ENCODE peak calls at places on chromosomes 16 and 17, in five cellular contexts. One of them, this sample, is unnamed.

GRCh38 chr16:84947996-84948854 is 63.1 kb downstream of the ZDHHC7 start:
- DNase-seq in stimulated activated CD8-positive, alpha-beta memory T cell treated with anti-CD3 and anti-CD28 coated beads, Interleukin-12 subunit alpha, Interleukin-12 subunit beta, amount 100 ng/mL, for 1 hour: no peak
- DNase-seq in endothelial cell: no peak
- DNase-seq in astrocyte: no peak
- DNase-seq in GM23248: no peak
- DNase-seq in this sample: no peak

GRCh38 chr17:53462393-53462811 is 360.3 kb upstream of the KIF2B start:
- DNase-seq in stimulated activated CD8-positive, alpha-beta memory T cell treated with anti-CD3 and anti-CD28 coated beads, Interleukin-12 subunit alpha, Interleukin-12 subunit beta, amount 100 ng/mL, for 1 hour: no peak
- DNase-seq in endothelial cell: no peak
- DNase-seq in astrocyte: peak
- DNase-seq in GM23248: no peak
- DNase-seq in this sample: no peak

GRCh38 chr17:40069751-40070643 is 7.2 kb downstream of the THRA start:
- DNase-seq in stimulated activated CD8-positive, alpha-beta memory T cell treated with anti-CD3 and anti-CD28 coated beads, Interleukin-12 subunit alpha, Interleukin-12 subunit beta, amount 100 ng/mL, for 1 hour: no peak
- DNase-seq in endothelial cell: no peak
- DNase-seq in astrocyte: peak
- DNase-seq in GM23248: peak
- DNase-seq in this sample: peak

GRCh38 chr17:50675627-50676026 is 32.1 kb downstream of the ANKRD40 start:
- DNase-seq in stimulated activated CD8-positive, alpha-beta memory T cell treated with anti-CD3 and anti-CD28 coated beads, Interleukin-12 subunit alpha, Interleukin-12 subunit beta, amount 100 ng/mL, for 1 hour: no peak
- DNase-seq in endothelial cell: no peak
- DNase-seq in astrocyte: no peak
- DNase-seq in GM23248: no peak
- DNase-seq in this sample: no peak

GRCh38 chr17:35341465-35341992 is 31.9 kb downstream of the SLFN11 start:
- DNase-seq in stimulated activated CD8-positive, alpha-beta memory T cell treated with anti-CD3 and anti-CD28 coated beads, Interleukin-12 subunit alpha, Interleukin-12 subunit beta, amount 100 ng/mL, for 1 hour: no peak
- DNase-seq in endothelial cell: no peak
- DNase-seq in astrocyte: no peak
- DNase-seq in GM23248: no peak
- DNase-seq in this sample: no peak

GRCh38 chr16:28549301-28549899 is 4.3 kb upstream of the SGF29 start:
- DNase-seq in stimulated activated CD8-positive, alpha-beta memory T cell treated with anti-CD3 and anti-CD28 coated beads, Interleukin-12 subunit alpha, Interleukin-12 subunit beta, amount 100 ng/mL, for 1 hour: no peak
- DNase-seq in endothelial cell: no peak
- DNase-seq in astrocyte: no peak
- DNase-seq in GM23248: peak
- DNase-seq in this sample: no peak

GRCh38 chr16:53651357-53651756 is 52.3 kb downstream of the RPGRIP1L start:
- DNase-seq in stimulated activated CD8-positive, alpha-beta memory T cell treated with anti-CD3 and anti-CD28 coated beads, Interleukin-12 subunit alpha, Interleukin-12 subunit beta, amount 100 ng/mL, for 1 hour: no peak
- DNase-seq in endothelial cell: no peak
- DNase-seq in astrocyte: no peak
- DNase-seq in GM23248: no peak
- DNase-seq in this sample: no peak

GRCh38 chr17:56176101-56176500 is 22.8 kb downstream of the ANKFN1 start:
- DNase-seq in stimulated activated CD8-positive, alpha-beta memory T cell treated with anti-CD3 and anti-CD28 coated beads, Interleukin-12 subunit alpha, Interleukin-12 subunit beta, amount 100 ng/mL, for 1 hour: no peak
- DNase-seq in endothelial cell: no peak
- DNase-seq in astrocyte: peak
- DNase-seq in GM23248: peak
- DNase-seq in this sample: no peak

GRCh38 chr16:84553873-84554399 is 49.5 kb upstream of the MEAK7 start:
- DNase-seq in stimulated activated CD8-positive, alpha-beta memory T cell treated with anti-CD3 and anti-CD28 coated beads, Interleukin-12 subunit alpha, Interleukin-12 subunit beta, amount 100 ng/mL, for 1 hour: no peak
- DNase-seq in endothelial cell: no peak
- DNase-seq in astrocyte: no peak
- DNase-seq in GM23248: no peak
- DNase-seq in this sample: no peak

GRCh38 chr16:8963825-8964441 is at the start of gene USP7:
- DNase-seq in stimulated activated CD8-positive, alpha-beta memory T cell treated with anti-CD3 and anti-CD28 coated beads, Interleukin-12 subunit alpha, Interleukin-12 subunit beta, amount 100 ng/mL, for 1 hour: peak
- DNase-seq in endothelial cell: peak
- DNase-seq in astrocyte: peak
- DNase-seq in GM23248: peak
- DNase-seq in this sample: peak

GRCh38 chr17:17645961-17646360 is 35.3 kb upstream of the RAI1 start:
- DNase-seq in stimulated activated CD8-positive, alpha-beta memory T cell treated with anti-CD3 and anti-CD28 coated beads, Interleukin-12 subunit alpha, Interleukin-12 subunit beta, amount 100 ng/mL, for 1 hour: no peak
- DNase-seq in endothelial cell: no peak
- DNase-seq in astrocyte: peak
- DNase-seq in GM23248: peak
- DNase-seq in this sample: no peak

GRCh38 chr17:73432624-73433190 is 120.9 kb upstream of the CDC42EP4 start:
- DNase-seq in stimulated activated CD8-positive, alpha-beta memory T cell treated with anti-CD3 and anti-CD28 coated beads, Interleukin-12 subunit alpha, Interleukin-12 subunit beta, amount 100 ng/mL, for 1 hour: no peak
- DNase-seq in endothelial cell: no peak
- DNase-seq in astrocyte: no peak
- DNase-seq in GM23248: no peak
- DNase-seq in this sample: no peak

GRCh38 chr16:56121156-56121500 is 70.2 kb upstream of the GNAO1 start:
- DNase-seq in stimulated activated CD8-positive, alpha-beta memory T cell treated with anti-CD3 and anti-CD28 coated beads, Interleukin-12 subunit alpha, Interleukin-12 subunit beta, amount 100 ng/mL, for 1 hour: no peak
- DNase-seq in endothelial cell: no peak
- DNase-seq in astrocyte: no peak
- DNase-seq in GM23248: no peak
- DNase-seq in this sample: no peak

GRCh38 chr17:57892820-57893595 is 43.2 kb upstream of the MRPS23 start:
- DNase-seq in stimulated activated CD8-positive, alpha-beta memory T cell treated with anti-CD3 and anti-CD28 coated beads, Interleukin-12 subunit alpha, Interleukin-12 subunit beta, amount 100 ng/mL, for 1 hour: no peak
- DNase-seq in endothelial cell: no peak
- DNase-seq in astrocyte: peak
- DNase-seq in GM23248: peak
- DNase-seq in this sample: peak

GRCh38 chr16:70702624-70703023 is 16.8 kb upstream of the MTSS2 start:
- DNase-seq in stimulated activated CD8-positive, alpha-beta memory T cell treated with anti-CD3 and anti-CD28 coated beads, Interleukin-12 subunit alpha, Interleukin-12 subunit beta, amount 100 ng/mL, for 1 hour: no peak
- DNase-seq in endothelial cell: no peak
- DNase-seq in astrocyte: no peak
- DNase-seq in GM23248: no peak
- DNase-seq in this sample: no peak

GRCh38 chr17:81065500-81065899 is 30.5 kb downstream of the BAIAP2 start:
- DNase-seq in stimulated activated CD8-positive, alpha-beta memory T cell treated with anti-CD3 and anti-CD28 coated beads, Interleukin-12 subunit alpha, Interleukin-12 subunit beta, amount 100 ng/mL, for 1 hour: no peak
- DNase-seq in endothelial cell: no peak
- DNase-seq in astrocyte: no peak
- DNase-seq in GM23248: no peak
- DNase-seq in this sample: no peak

GRCh38 chr16:85377388-85378144 is 235.6 kb upstream of the GSE1 start:
- DNase-seq in stimulated activated CD8-positive, alpha-beta memory T cell treated with anti-CD3 and anti-CD28 coated beads, Interleukin-12 subunit alpha, Interleukin-12 subunit beta, amount 100 ng/mL, for 1 hour: no peak
- DNase-seq in endothelial cell: no peak
- DNase-seq in astrocyte: no peak
- DNase-seq in GM23248: no peak
- DNase-seq in this sample: peak

GRCh38 chr17:80774643-80775281 is 216.9 kb upstream of the CHMP6 start:
- DNase-seq in stimulated activated CD8-positive, alpha-beta memory T cell treated with anti-CD3 and anti-CD28 coated beads, Interleukin-12 subunit alpha, Interleukin-12 subunit beta, amount 100 ng/mL, for 1 hour: no peak
- DNase-seq in endothelial cell: no peak
- DNase-seq in astrocyte: no peak
- DNase-seq in GM23248: no peak
- DNase-seq in this sample: no peak

GRCh38 chr16:11964761-11965539 is at the start of gene TNFRSF17:
- DNase-seq in stimulated activated CD8-positive, alpha-beta memory T cell treated with anti-CD3 and anti-CD28 coated beads, Interleukin-12 subunit alpha, Interleukin-12 subunit beta, amount 100 ng/mL, for 1 hour: no peak
- DNase-seq in endothelial cell: no peak
- DNase-seq in astrocyte: no peak
- DNase-seq in GM23248: peak
- DNase-seq in this sample: no peak

GRCh38 chr16:80684136-80684765 is 120.1 kb downstream of the CDYL2 start:
- DNase-seq in stimulated activated CD8-positive, alpha-beta memory T cell treated with anti-CD3 and anti-CD28 coated beads, Interleukin-12 subunit alpha, Interleukin-12 subunit beta, amount 100 ng/mL, for 1 hour: no peak
- DNase-seq in endothelial cell: no peak
- DNase-seq in astrocyte: no peak
- DNase-seq in GM23248: no peak
- DNase-seq in this sample: no peak

GRCh38 chr17:82241183-82241925 is 12.5 kb downstream of the SLC16A3 start:
- DNase-seq in stimulated activated CD8-positive, alpha-beta memory T cell treated with anti-CD3 and anti-CD28 coated beads, Interleukin-12 subunit alpha, Interleukin-12 subunit beta, amount 100 ng/mL, for 1 hour: no peak
- DNase-seq in endothelial cell: no peak
- DNase-seq in astrocyte: peak
- DNase-seq in GM23248: peak
- DNase-seq in this sample: peak

GRCh38 chr16:85984947-85985451 is 86.0 kb downstream of the IRF8 start:
- DNase-seq in stimulated activated CD8-positive, alpha-beta memory T cell treated with anti-CD3 and anti-CD28 coated beads, Interleukin-12 subunit alpha, Interleukin-12 subunit beta, amount 100 ng/mL, for 1 hour: no peak
- DNase-seq in endothelial cell: no peak
- DNase-seq in astrocyte: no peak
- DNase-seq in GM23248: no peak
- DNase-seq in this sample: no peak

GRCh38 chr17:76997981-76998531 is 129.9 kb downstream of the MGAT5B start:
- DNase-seq in stimulated activated CD8-positive, alpha-beta memory T cell treated with anti-CD3 and anti-CD28 coated beads, Interleukin-12 subunit alpha, Interleukin-12 subunit beta, amount 100 ng/mL, for 1 hour: peak
- DNase-seq in endothelial cell: no peak
- DNase-seq in astrocyte: peak
- DNase-seq in GM23248: no peak
- DNase-seq in this sample: no peak